ENCODE peak calls at places on chromosomes 3 and 15, in nine cellular contexts. One of them, this sample, is unnamed.

GRCh38 chr3:10706156-10707088 is 109.6 kb upstream of the SLC6A11 start:
- DNase-seq in thoracic aorta: no peak
- DNase-seq in uterus: no peak
- DNase-seq in adrenal gland: no peak
- DNase-seq in stomach: no peak
- DNase-seq in lung: no peak
- DNase-seq in psoas muscle: no peak
- DNase-seq in thyroid gland: no peak
- DNase-seq in tibial nerve: no peak
- DNase-seq in this sample: no peak

GRCh38 chr15:83850015-83850414 is 196.1 kb downstream of the ADAMTSL3 start:
- DNase-seq in adrenal gland: no peak
- DNase-seq in tibial nerve: no peak
- DNase-seq in lung: no peak
- DNase-seq in thoracic aorta: no peak
- DNase-seq in uterus: no peak
- DNase-seq in psoas muscle: no peak
- DNase-seq in thyroid gland: no peak
- DNase-seq in stomach: no peak
- DNase-seq in this sample: no peak

GRCh38 chr3:129593595-129594339 is 12.7 kb downstream of the PLXND1 start:
- DNase-seq in thyroid gland: no peak
- DNase-seq in lung: peak; percentile 53
- DNase-seq in tibial nerve: no peak
- DNase-seq in uterus: no peak
- DNase-seq in stomach: no peak
- DNase-seq in psoas muscle: peak; percentile 25
- DNase-seq in adrenal gland: no peak
- DNase-seq in thoracic aorta: no peak
- DNase-seq in this sample: no peak

GRCh38 chr3:120442975-120443517 is 7.7 kb downstream of the FSTL1 start:
- DNase-seq in lung: no peak
- DNase-seq in stomach: no peak
- DNase-seq in thoracic aorta: no peak
- DNase-seq in uterus: no peak
- DNase-seq in psoas muscle: no peak
- DNase-seq in tibial nerve: no peak
- DNase-seq in thyroid gland: no peak
- DNase-seq in adrenal gland: no peak
- DNase-seq in this sample: no peak

GRCh38 chr3:41808152-41808551 is 153.8 kb downstream of the ULK4 start:
- DNase-seq in tibial nerve: no peak
- DNase-seq in psoas muscle: no peak
- DNase-seq in adrenal gland: no peak
- DNase-seq in lung: no peak
- DNase-seq in thoracic aorta: no peak
- DNase-seq in stomach: no peak
- DNase-seq in thyroid gland: no peak
- DNase-seq in uterus: no peak
- DNase-seq in this sample: peak; percentile 68

GRCh38 chr3:72316501-72317279 is 531.6 kb downstream of the SHQ1 start:
- DNase-seq in adrenal gland: no peak
- DNase-seq in thyroid gland: no peak
- DNase-seq in thoracic aorta: no peak
- DNase-seq in lung: no peak
- DNase-seq in psoas muscle: no peak
- DNase-seq in stomach: no peak
- DNase-seq in uterus: no peak
- DNase-seq in tibial nerve: no peak
- DNase-seq in this sample: no peak

GRCh38 chr3:197038604-197039003 is 9.0 kb upstream of the MELTF start:
- DNase-seq in thoracic aorta: no peak
- DNase-seq in lung: no peak
- DNase-seq in stomach: no peak
- DNase-seq in adrenal gland: no peak
- DNase-seq in tibial nerve: no peak
- DNase-seq in psoas muscle: no peak
- DNase-seq in thyroid gland: no peak
- DNase-seq in uterus: no peak
- DNase-seq in this sample: no peak

GRCh38 chr3:177463863-177464262 is 266.6 kb upstream of the TBL1XR1 start:
- DNase-seq in psoas muscle: no peak
- DNase-seq in tibial nerve: no peak
- DNase-seq in lung: no peak
- DNase-seq in uterus: no peak
- DNase-seq in adrenal gland: no peak
- DNase-seq in thyroid gland: no peak
- DNase-seq in stomach: no peak
- DNase-seq in thoracic aorta: no peak
- DNase-seq in this sample: no peak

GRCh38 chr3:142536519-142536918 is 42.0 kb downstream of the ATR start:
- DNase-seq in stomach: no peak
- DNase-seq in adrenal gland: no peak
- DNase-seq in lung: no peak
- DNase-seq in thoracic aorta: no peak
- DNase-seq in uterus: no peak
- DNase-seq in psoas muscle: no peak
- DNase-seq in thyroid gland: no peak
- DNase-seq in tibial nerve: no peak
- DNase-seq in this sample: no peak

GRCh38 chr3:49653016-49653415 is 21.1 kb upstream of the APEH start:
- DNase-seq in psoas muscle: no peak
- DNase-seq in tibial nerve: no peak
- DNase-seq in stomach: no peak
- DNase-seq in thyroid gland: no peak
- DNase-seq in adrenal gland: no peak
- DNase-seq in lung: no peak
- DNase-seq in uterus: no peak
- DNase-seq in thoracic aorta: no peak
- DNase-seq in this sample: no peak

GRCh38 chr3:69161587-69162196 is 39.3 kb upstream of the LMOD3 start:
- DNase-seq in thyroid gland: peak; percentile 14
- DNase-seq in uterus: peak; percentile 27
- DNase-seq in psoas muscle: no peak
- DNase-seq in adrenal gland: peak; percentile 32
- DNase-seq in tibial nerve: peak; percentile 40
- DNase-seq in thoracic aorta: no peak
- DNase-seq in lung: no peak
- DNase-seq in stomach: no peak
- DNase-seq in this sample: peak; percentile 71

GRCh38 chr15:77057072-77057471 is 13.8 kb downstream of the TSPAN3 start:
- DNase-seq in psoas muscle: no peak
- DNase-seq in thyroid gland: no peak
- DNase-seq in lung: no peak
- DNase-seq in thoracic aorta: no peak
- DNase-seq in uterus: no peak
- DNase-seq in tibial nerve: no peak
- DNase-seq in stomach: no peak
- DNase-seq in adrenal gland: no peak
- DNase-seq in this sample: no peak

GRCh38 chr3:184584001-184584891 is 22.7 kb downstream of the EPHB3 start:
- DNase-seq in thyroid gland: peak; percentile 30
- DNase-seq in thoracic aorta: no peak
- DNase-seq in adrenal gland: no peak
- DNase-seq in psoas muscle: no peak
- DNase-seq in stomach: no peak
- DNase-seq in lung: no peak
- DNase-seq in tibial nerve: no peak
- DNase-seq in uterus: no peak
- DNase-seq in this sample: peak; percentile 85

DNA sequence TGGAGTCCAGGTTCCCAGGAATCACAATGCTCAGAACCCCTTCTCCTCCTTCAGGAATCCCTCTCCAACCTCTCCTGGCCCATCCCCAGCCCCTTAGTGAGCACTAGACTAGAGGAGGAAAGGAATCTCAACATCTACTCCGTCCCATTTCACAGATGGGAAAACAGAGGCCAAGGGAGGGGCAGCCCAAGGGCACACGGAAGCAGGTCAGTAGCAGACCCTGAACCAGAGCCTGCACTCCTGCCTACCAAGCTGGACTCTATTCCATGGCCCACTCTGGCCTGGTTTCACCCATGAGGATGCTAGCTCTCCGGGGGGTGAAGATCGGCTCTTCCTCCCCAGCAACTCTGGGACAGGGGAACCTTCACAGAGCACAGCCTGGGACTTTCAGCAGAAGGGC is 14.3 kb downstream of the SEMA7A start:
- DNase-seq in thyroid gland: no peak
- DNase-seq in stomach: no peak
- DNase-seq in adrenal gland: no peak
- DNase-seq in lung: no peak
- DNase-seq in psoas muscle: no peak
- DNase-seq in uterus: no peak
- DNase-seq in thoracic aorta: no peak
- DNase-seq in tibial nerve: no peak
- DNase-seq in this sample: no peak
- H3K27ac ChIP-seq in thyroid gland: no peak overlapping the region
- H3K27ac ChIP-seq in stomach: no peak overlapping the region
- H3K27ac ChIP-seq in adrenal gland: peak overlapping the region; percentile 84
- H3K27ac ChIP-seq in lung: no peak overlapping the region
- H3K27ac ChIP-seq in psoas muscle: no peak overlapping the region
- H3K27ac ChIP-seq in uterus: no peak overlapping the region
- H3K27ac ChIP-seq in thoracic aorta: no peak overlapping the region
- H3K27ac ChIP-seq in tibial nerve: peak overlapping the region; percentile 46
- H3K27ac ChIP-seq in this sample: no peak overlapping the region

DNA sequence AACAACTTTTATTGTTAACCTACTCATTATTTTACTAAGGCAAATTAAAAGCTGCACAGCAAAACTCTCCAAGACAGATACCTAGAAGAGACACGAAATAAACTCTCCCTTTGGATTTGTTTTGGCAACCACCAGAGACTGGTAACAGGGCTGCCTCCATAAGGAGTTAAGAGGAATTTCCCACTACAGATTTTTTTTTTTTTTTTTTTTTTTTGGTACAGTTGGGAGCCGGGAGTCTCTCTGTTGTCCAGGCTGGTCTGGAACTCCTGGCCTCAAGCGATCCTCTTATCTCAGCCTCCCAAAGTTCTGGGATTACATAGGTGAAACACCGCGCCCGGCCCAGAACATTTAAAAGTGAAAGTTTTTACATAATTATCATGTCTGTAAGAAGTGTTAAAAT is 73.6 kb upstream of the VGLL4 start:
- DNase-seq in psoas muscle: no peak
- DNase-seq in lung: no peak
- DNase-seq in stomach: no peak
- DNase-seq in thyroid gland: no peak
- DNase-seq in adrenal gland: no peak
- DNase-seq in thoracic aorta: no peak
- DNase-seq in uterus: no peak
- DNase-seq in tibial nerve: no peak
- DNase-seq in this sample: no peak
- H3K4me3 ChIP-seq in psoas muscle: peak overlapping the region; percentile 90
- H3K4me3 ChIP-seq in lung: no peak overlapping the region
- H3K4me3 ChIP-seq in stomach: no peak overlapping the region
- H3K4me3 ChIP-seq in thyroid gland: no peak overlapping the region
- H3K4me3 ChIP-seq in adrenal gland: no peak overlapping the region
- H3K4me3 ChIP-seq in thoracic aorta: peak overlapping the region; percentile 94
- H3K4me3 ChIP-seq in uterus: peak overlapping the region; percentile 79
- H3K4me3 ChIP-seq in tibial nerve: no peak overlapping the region
- H3K4me3 ChIP-seq in this sample: no peak overlapping the region

GRCh38 chr3:191721390-191721801 is 260.4 kb downstream of the PYDC2 start:
- DNase-seq in lung: no peak
- DNase-seq in stomach: no peak
- DNase-seq in thoracic aorta: no peak
- DNase-seq in thyroid gland: no peak
- DNase-seq in uterus: no peak
- DNase-seq in psoas muscle: no peak
- DNase-seq in adrenal gland: no peak
- DNase-seq in tibial nerve: no peak
- DNase-seq in this sample: no peak

GRCh38 chr3:191727338-191727737 is 266.4 kb downstream of the PYDC2 start:
- DNase-seq in thoracic aorta: no peak
- DNase-seq in lung: no peak
- DNase-seq in stomach: no peak
- DNase-seq in tibial nerve: no peak
- DNase-seq in psoas muscle: no peak
- DNase-seq in thyroid gland: no peak
- DNase-seq in adrenal gland: no peak
- DNase-seq in uterus: no peak
- DNase-seq in this sample: no peak

GRCh38 chr3:191721983-191722382 is 261.0 kb downstream of the PYDC2 start:
- DNase-seq in adrenal gland: peak; percentile 42
- DNase-seq in uterus: no peak
- DNase-seq in thoracic aorta: no peak
- DNase-seq in lung: no peak
- DNase-seq in tibial nerve: no peak
- DNase-seq in psoas muscle: no peak
- DNase-seq in stomach: no peak
- DNase-seq in thyroid gland: peak; percentile 57
- DNase-seq in this sample: peak; percentile 22
- H3K27ac ChIP-seq in adrenal gland: no peak overlapping the region
- H3K27ac ChIP-seq in uterus: no peak overlapping the region
- H3K27ac ChIP-seq in thoracic aorta: no peak overlapping the region
- H3K27ac ChIP-seq in lung: no peak overlapping the region
- H3K27ac ChIP-seq in tibial nerve: no peak overlapping the region
- H3K27ac ChIP-seq in psoas muscle: no peak overlapping the region
- H3K27ac ChIP-seq in stomach: no peak overlapping the region
- H3K27ac ChIP-seq in thyroid gland: no peak overlapping the region
- H3K27ac ChIP-seq in this sample: no peak overlapping the region

GRCh38 chr3:46844397-46844796 is 18.8 kb downstream of the MYL3 start:
- DNase-seq in adrenal gland: no peak
- DNase-seq in lung: no peak
- DNase-seq in thoracic aorta: no peak
- DNase-seq in tibial nerve: no peak
- DNase-seq in psoas muscle: no peak
- DNase-seq in uterus: no peak
- DNase-seq in stomach: no peak
- DNase-seq in thyroid gland: no peak
- DNase-seq in this sample: no peak

GRCh38 chr3:46845860-46846623 is 17.2 kb downstream of the MYL3 start:
- DNase-seq in lung: peak; percentile 78
- DNase-seq in thyroid gland: peak; percentile 86
- DNase-seq in adrenal gland: peak; percentile 75
- DNase-seq in tibial nerve: peak; percentile 65
- DNase-seq in thoracic aorta: peak; percentile 33
- DNase-seq in uterus: peak; percentile 78
- DNase-seq in psoas muscle: peak; percentile 83
- DNase-seq in stomach: peak; percentile 70
- DNase-seq in this sample: peak; percentile 83

GRCh38 chr3:46845397-46845859 is 17.8 kb downstream of the MYL3 start:
- DNase-seq in stomach: peak; percentile 53
- DNase-seq in adrenal gland: peak; percentile 68
- DNase-seq in lung: peak; percentile 79
- DNase-seq in thyroid gland: peak; percentile 87
- DNase-seq in thoracic aorta: peak; percentile 41
- DNase-seq in uterus: peak; percentile 85
- DNase-seq in psoas muscle: peak; percentile 84
- DNase-seq in tibial nerve: peak; percentile 72
- DNase-seq in this sample: peak; percentile 90

GRCh38 chr3:46843508-46843907 is 19.7 kb downstream of the MYL3 start:
- DNase-seq in psoas muscle: no peak
- DNase-seq in thoracic aorta: no peak
- DNase-seq in tibial nerve: no peak
- DNase-seq in stomach: no peak
- DNase-seq in adrenal gland: no peak
- DNase-seq in uterus: no peak
- DNase-seq in lung: no peak
- DNase-seq in thyroid gland: no peak
- DNase-seq in this sample: no peak

DNA sequence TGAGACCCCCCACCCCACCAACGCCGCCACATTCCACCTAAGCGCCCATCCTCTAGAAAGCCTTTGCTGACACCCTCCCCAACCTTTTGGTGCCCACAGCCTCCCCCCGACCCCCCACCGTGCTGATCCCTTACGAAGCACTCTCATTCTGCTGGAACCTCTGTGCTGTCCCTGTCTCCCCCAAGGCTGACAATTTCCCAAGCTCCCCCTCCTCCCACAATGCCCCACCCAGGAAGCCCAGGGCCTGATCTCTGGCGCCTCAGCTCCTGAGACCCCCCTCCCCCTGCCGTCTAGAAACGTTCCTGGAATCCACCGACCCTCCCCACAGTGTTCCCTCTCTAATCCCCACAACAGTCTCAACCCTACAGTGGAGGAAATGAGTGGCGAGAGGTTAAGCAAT is 18.4 kb downstream of the MYL3 start:
- DNase-seq in thyroid gland: no peak
- DNase-seq in thoracic aorta: no peak
- DNase-seq in uterus: no peak
- DNase-seq in lung: peak; percentile 28
- DNase-seq in tibial nerve: no peak
- DNase-seq in psoas muscle: no peak
- DNase-seq in adrenal gland: no peak
- DNase-seq in stomach: no peak
- DNase-seq in this sample: no peak
- H3K4me3 ChIP-seq in thyroid gland: no peak overlapping the region
- H3K4me3 ChIP-seq in thoracic aorta: peak overlapping the region; percentile 86
- H3K4me3 ChIP-seq in uterus: no peak overlapping the region
- H3K4me3 ChIP-seq in lung: no peak overlapping the region
- H3K4me3 ChIP-seq in tibial nerve: peak overlapping the region; percentile 46
- H3K4me3 ChIP-seq in psoas muscle: no peak overlapping the region
- H3K4me3 ChIP-seq in adrenal gland: no peak overlapping the region
- H3K4me3 ChIP-seq in stomach: peak overlapping the region; percentile 58
- H3K4me3 ChIP-seq in this sample: no peak overlapping the region